ENCODE peak calls at places on chromosomes 5 and 9, in five cellular contexts. U is IMR-90, I is lung, Y is Peyer's patch, F is left ventricle myocardium inferior. J is an unnamed sample. For H3K4me1, the result is how much of the 10 kb centered on the place peaks cover.

GRCh38 chr9:105295986-105296385 is 51.5 kb downstream of the SLC44A1 start:
- DNase-seq in Y (no peak), F (no peak), U (no peak), I (no peak), J (no peak)

GRCh38 chr9:7879551-7880245 is 80.1 kb upstream of the DMAC1 start:
- DNase-seq in U (no peak), I (no peak), F (no peak), Y (no peak), J (no peak)

GRCh38 chr5:69024241-69024651 is 69.6 kb upstream of the SLC30A5 start:
- DNase-seq in Y (no peak), F (no peak), U (peak), I (no peak), J (no peak)

GRCh38 chr5:104372796-104373195 is 810.2 kb upstream of the NUDT12 start:
- DNase-seq in Y (no peak), F (no peak), U (no peak), I (no peak), J (no peak)

GRCh38 chr5:176650354-176650884 is 3.1 kb downstream of the TSPAN17 start:
- DNase-seq in I (no peak), Y (no peak), U (no peak), F (no peak), J (no peak)

GRCh38 chr5:150765789-150766149 is 7.0 kb upstream of the DCTN4 start:
- DNase-seq in Y (no peak), U (no peak), F (no peak), I (no peak), J (no peak)

GRCh38 chr5:43042176-43042625 is 2.1 kb upstream of the ANXA2R start:
- DNase-seq in I (peak), F (peak), U (peak), Y (peak), J (peak)

GRCh38 chr9:3241290-3241689 is 284.5 kb downstream of the RFX3 start:
- DNase-seq in I (no peak), Y (no peak), F (no peak), U (no peak), J (no peak)

GRCh38 chr9:2227468-2227867 is 212.3 kb downstream of the SMARCA2 start:
- DNase-seq in I (no peak), F (no peak), U (peak), Y (no peak), J (no peak)

GRCh38 chr5:178542455-178542854 is 47.7 kb downstream of the COL23A1 start:
- DNase-seq in Y (no peak), F (no peak), I (no peak), U (no peak), J (no peak)

GRCh38 chr5:179802207-179802883 is 4.3 kb downstream of the MGAT4B start:
- DNase-seq in I (no peak), U (no peak), Y (peak), F (no peak), J (no peak)

GRCh38 chr5:156093024-156093423 is 233.9 kb upstream of the SGCD start:
- DNase-seq in I (no peak), F (no peak), U (no peak), Y (no peak), J (no peak)

GRCh38 chr5:53343187-53343586 is 137.2 kb upstream of the FST start:
- DNase-seq in U (peak), I (no peak), F (no peak), Y (no peak), J (no peak)

GRCh38 chr5:148939676-148940075 is 113.3 kb downstream of the ADRB2 start:
- DNase-seq in I (no peak), F (no peak), U (peak), Y (no peak), J (no peak)

GRCh38 chr5:72402381-72402890 is 82.3 kb downstream of the PTCD2 start:
- DNase-seq in U (peak), I (no peak), Y (no peak), F (no peak), J (no peak)

GRCh38 chr9:127970401-127971313 is 10.1 kb downstream of the EEIG1 start:
- DNase-seq in I (no peak), U (no peak), F (no peak), Y (peak), J (no peak)

GRCh38 chr9:127973169-127974001 is 7.4 kb downstream of the EEIG1 start:
- DNase-seq in F (peak), U (no peak), I (no peak), Y (peak), J (no peak)

GRCh38 chr9:127972316-127972871 is 8.4 kb downstream of the EEIG1 start:
- DNase-seq in U (no peak), Y (peak), F (peak), I (no peak), J (no peak)

GRCh38 chr9:127974002-127974768 is 6.6 kb downstream of the EEIG1 start:
- DNase-seq in F (no peak), I (no peak), U (no peak), Y (peak), J (no peak)

GRCh38 chr9:127971357-127972315 is 9.2 kb downstream of the EEIG1 start:
- DNase-seq in U (no peak), I (no peak), Y (peak), F (no peak), J (no peak)
- H3K4me1 ChIP-seq in U (half or more), I (under half), Y (half or more), F (half or more), J (half or more)

DNA sequence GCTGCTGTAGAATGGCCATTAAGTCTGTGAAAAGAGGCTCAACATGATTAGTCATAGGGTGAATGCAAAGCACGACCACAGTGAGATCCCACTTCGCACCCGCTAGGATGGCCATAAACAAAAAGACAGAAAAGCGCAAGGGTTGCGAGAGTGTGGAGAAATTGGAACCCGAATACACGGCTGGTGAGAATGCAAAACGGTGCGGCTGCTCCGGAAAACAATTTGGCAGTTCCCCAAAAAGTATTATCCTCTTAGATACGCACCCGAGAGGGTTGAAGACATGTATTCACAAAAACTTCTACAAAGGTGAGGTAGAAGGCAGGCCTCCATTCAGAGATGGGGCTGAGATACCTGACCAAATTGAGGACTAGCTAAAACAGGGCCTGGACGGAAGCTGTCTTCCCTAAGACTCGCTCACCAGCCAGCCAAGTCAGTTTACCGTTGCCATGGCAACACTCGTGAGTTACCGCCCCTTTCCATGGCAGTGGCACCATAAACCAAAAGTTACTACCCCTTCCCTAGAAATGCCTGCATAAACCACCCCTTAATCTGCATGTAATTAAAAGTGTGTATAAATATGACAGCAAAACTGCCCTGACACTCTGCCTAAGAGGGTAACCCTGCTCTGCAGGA is 726 bp upstream of the PSMB7 start:
- DNase-seq in U (no peak), I (no peak), F (no peak), Y (no peak), J (peak)
- H3K4me3 ChIP-seq in U (no peak), I (no peak), F (peak), Y (peak), J (peak)

GRCh38 chr5:127975961-127976360 is 107.6 kb upstream of the SLC12A2 start:
- DNase-seq in Y (no peak), U (no peak), I (no peak), F (no peak), J (no peak)
- TF ChIP-seq CTCF in Y (no peak), U (no peak), I (no peak), F (no peak), J (no peak)

DNA sequence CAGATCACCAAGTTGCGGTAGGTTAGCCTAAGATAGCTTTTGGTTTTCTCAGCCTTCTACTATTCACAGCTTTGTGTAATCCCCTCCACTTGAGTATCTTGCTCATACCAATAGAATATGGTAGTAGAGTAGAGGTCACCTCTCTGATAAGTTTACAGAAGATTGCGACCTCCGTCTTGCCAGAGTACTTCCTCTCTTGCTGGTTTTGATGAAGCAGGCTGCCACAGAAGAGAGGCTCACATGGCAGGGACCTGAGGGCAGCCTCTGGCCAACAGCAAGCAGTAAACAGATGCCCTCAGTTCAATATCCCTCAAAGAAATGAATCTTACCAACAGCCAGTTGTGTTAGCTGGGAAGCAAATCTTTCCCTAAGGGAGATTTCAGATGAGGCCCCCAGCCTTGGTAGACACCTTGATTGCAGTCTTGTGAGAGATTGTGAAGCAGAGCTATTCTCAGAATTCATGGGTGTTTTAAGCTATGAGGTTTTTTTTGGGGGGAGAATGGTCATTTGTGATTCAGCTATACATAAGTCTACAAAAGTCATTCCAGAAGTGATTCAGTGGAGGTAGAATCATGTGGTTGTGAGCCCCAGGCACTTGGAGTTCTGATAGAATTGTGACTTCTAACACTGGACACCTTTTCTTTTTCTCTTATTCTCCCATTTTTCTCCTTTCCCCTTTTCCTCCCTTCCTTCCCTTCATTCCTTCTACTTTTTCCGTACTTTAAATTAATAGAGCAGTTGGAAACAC is 22.7 kb upstream of the CDKN2B start:
- DNase-seq in U (no peak), I (no peak), Y (no peak), F (no peak), J (no peak)
- H3K4me1 ChIP-seq in U (under half), I (under half), Y (under half), F (under half), J (under half)

DNA sequence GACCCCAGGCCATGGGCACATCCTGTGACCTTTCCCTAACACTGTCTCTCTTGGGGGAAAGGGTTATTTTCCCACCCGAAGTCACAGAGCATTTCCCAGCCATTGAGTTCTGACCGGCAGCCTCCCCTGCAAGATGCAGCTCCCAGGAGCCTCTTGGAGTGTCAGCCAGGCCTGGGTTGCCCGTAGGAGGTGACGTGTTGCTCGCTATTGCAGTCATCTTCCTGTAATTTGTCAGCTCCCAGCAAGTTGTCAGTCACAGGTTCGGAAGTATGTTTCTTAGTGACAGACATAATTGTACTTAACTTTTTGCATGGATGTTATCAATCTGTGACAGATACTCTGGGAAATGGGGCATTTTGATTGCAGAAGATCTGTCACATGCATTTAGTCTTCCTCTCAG is 74.5 kb downstream of the MVB12B start:
- DNase-seq in Y (no peak), U (no peak), I (no peak), F (no peak), J (no peak)
- H3K4me3 ChIP-seq in Y (no peak), U (no peak), I (no peak), F (no peak), J (no peak)

GRCh38 chr5:111320953-111321352 is 96.8 kb downstream of the CAMK4 start:
- DNase-seq in Y (no peak), I (no peak), F (no peak), U (no peak), J (no peak)

GRCh38 chr5:111326551-111326950 is 102.4 kb downstream of the CAMK4 start:
- DNase-seq in U (no peak), I (no peak), Y (no peak), F (no peak), J (no peak)
- TF ChIP-seq CTCF in U (no peak), I (no peak), Y (no peak), F (no peak), J (no peak)

DNA sequence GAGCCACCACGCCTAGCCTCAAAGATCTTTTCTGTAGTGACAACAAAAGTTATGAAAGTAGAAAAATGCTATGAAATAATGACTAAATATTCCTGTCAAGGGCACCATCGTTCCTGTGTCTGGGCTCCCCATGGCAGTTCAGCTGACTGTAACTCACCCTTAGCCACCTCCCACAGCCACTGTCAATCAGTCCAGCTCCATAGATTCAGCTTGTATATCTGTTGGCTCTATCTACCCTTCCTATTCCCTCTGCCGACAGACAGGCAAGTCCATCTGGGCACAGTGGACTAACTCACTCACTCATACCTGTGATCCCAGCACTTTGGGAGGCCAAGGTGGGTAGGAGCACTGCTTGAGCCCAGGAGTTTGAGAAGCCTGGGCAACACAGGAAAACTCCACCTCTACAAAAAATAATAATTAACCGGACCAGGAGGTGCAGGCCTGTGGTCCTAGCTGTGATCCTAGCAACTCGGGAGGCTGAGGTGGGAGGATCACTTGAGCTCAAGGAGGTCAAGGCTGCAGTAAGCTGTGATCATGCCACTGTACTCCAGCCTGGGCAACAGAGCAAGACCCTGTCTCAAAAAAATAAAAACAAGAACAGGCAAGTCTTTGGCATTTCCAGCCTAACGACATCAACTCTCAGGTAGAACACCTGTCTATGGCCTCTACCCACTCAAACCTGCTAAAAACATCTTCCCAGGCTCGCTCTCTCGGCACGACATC is 6.1 kb downstream of the CAMSAP1 start:
- DNase-seq in I (no peak), F (no peak), Y (no peak), U (no peak), J (no peak)
- H3K4me1 ChIP-seq in I (under half), F (under half), Y (under half), U (under half), J (under half)

GRCh38 chr9:69455311-69455710 is 130.3 kb downstream of the ENTREP1 start:
- DNase-seq in U (no peak), I (no peak), Y (no peak), F (no peak), J (no peak)

GRCh38 chr9:69453746-69454145 is 128.7 kb downstream of the ENTREP1 start:
- DNase-seq in I (no peak), Y (no peak), U (no peak), F (no peak), J (no peak)

GRCh38 chr9:69452110-69452780 is 127.2 kb downstream of the ENTREP1 start:
- DNase-seq in U (no peak), F (no peak), I (no peak), Y (no peak), J (no peak)

GRCh38 chr9:69456201-69456600 is 131.2 kb downstream of the ENTREP1 start:
- DNase-seq in Y (no peak), U (no peak), I (no peak), F (no peak), J (no peak)

DNA sequence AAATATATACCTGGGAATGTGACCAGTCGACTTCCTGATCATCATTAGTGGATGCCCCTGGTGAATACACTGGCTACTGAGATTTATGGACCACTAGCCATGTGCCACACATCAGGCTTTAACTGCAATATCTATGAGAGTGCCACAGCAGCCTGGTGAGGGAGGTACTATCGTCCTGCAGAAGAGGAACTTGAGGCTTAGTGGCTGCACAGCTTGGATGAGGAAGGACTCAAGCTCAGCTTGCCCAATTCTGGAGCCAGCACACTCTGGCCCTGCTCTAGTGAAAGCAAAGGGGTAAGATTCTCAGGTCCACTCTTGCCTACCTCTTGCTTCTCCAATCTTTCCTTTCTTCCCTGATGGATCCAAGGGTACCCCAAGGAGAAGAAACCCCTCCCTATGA is 129.3 kb downstream of the ENTREP1 start:
- DNase-seq in I (no peak), U (no peak), F (no peak), Y (no peak), J (no peak)
- H3K4me3 ChIP-seq in I (no peak), U (no peak), F (no peak), Y (no peak), J (no peak)

J was measured in right atrium auricular region.